ENCODE peak calls at places on chromosomes 5 and 9, in seven cellular contexts. N is iris pigment epithelial cell; J is GM06990; K is sigmoid colon; I is activated CD8-positive, alpha-beta memory T cell treated with anti-CD3 and anti-CD28 coated beads for 24 hours; F is endothelial cell; C is stimulated activated CD4-positive, alpha-beta T cell treated with anti-CD3 and anti-CD28 coated beads, Interleukin-15, amount 100 ng/mL, for 1 hour. Y is an unnamed sample.

GRCh38 chr9:136952354-136952855 is 332 bp downstream of the LCN12 start:
- DNase-seq in F (no peak), K (no peak), J (no peak), C (no peak), I (no peak), N (no peak), Y (no peak)

GRCh38 chr9:122261469-122261881 is 3.2 kb downstream of the RBM18 start:
- DNase-seq in N (peak), J (no peak), F (no peak), I (no peak), K (peak), C (no peak), Y (no peak)

GRCh38 chr5:134383980-134384697 is 12.8 kb downstream of the UBE2B start:
- DNase-seq in C (no peak), K (no peak), N (no peak), F (no peak), I (no peak), J (no peak), Y (no peak)

GRCh38 chr5:150122158-150122510 is 33.5 kb downstream of the PDGFRB start:
- DNase-seq in I (no peak), J (peak), N (no peak), F (no peak), C (no peak), K (no peak), Y (peak)

GRCh38 chr5:169650701-169651331 is 13.7 kb downstream of the DOCK2 start:
- DNase-seq in J (peak), K (no peak), N (peak), I (no peak), C (no peak), F (no peak), Y (peak)

GRCh38 chr9:37903581-37903830 is 421 bp downstream of the SLC25A51 start:
- DNase-seq in K (peak), I (no peak), J (no peak), F (peak), C (no peak), N (no peak), Y (peak)

GRCh38 chr5:141867651-141868050 is 10.6 kb downstream of the PCDH1 start:
- DNase-seq in N (no peak), C (no peak), J (no peak), I (no peak), F (no peak), K (no peak), Y (no peak)

GRCh38 chr5:150637245-150638052 is 3.0 kb upstream of the SYNPO start:
- DNase-seq in K (no peak), F (no peak), I (no peak), C (no peak), N (peak), J (no peak), Y (no peak)

GRCh38 chr5:135498662-135498995 is 37.1 kb downstream of the NEUROG1 start:
- DNase-seq in N (no peak), J (no peak), C (no peak), I (peak), F (no peak), K (no peak), Y (no peak)

GRCh38 chr5:56480305-56481146 is 247.4 kb upstream of the ANKRD55 start:
- DNase-seq in N (peak), C (no peak), F (peak), I (no peak), K (peak), J (peak), Y (no peak)

GRCh38 chr9:114834386-114834785 is 28.5 kb upstream of the TNFSF15 start:
- DNase-seq in K (no peak), F (no peak), N (no peak), I (no peak), C (no peak), J (no peak), Y (no peak)

GRCh38 chr5:133569347-133569746 is 43.0 kb downstream of the FSTL4 start:
- DNase-seq in N (peak), I (no peak), C (no peak), F (no peak), J (no peak), K (no peak), Y (no peak)

GRCh38 chr5:107670927-107671741 is at the start of gene EFNA5:
- DNase-seq in K (peak), C (no peak), N (peak), F (peak), J (peak), I (peak), Y (peak)

GRCh38 chr9:124654431-124654830 is 116.7 kb downstream of the NR6A1 start:
- DNase-seq in N (no peak), C (no peak), K (no peak), J (no peak), I (no peak), F (no peak), Y (no peak)

GRCh38 chr5:134236208-134236761 is 10.4 kb upstream of the PPP2CA start:
- DNase-seq in C (no peak), F (no peak), K (no peak), N (no peak), J (no peak), I (no peak), Y (no peak)

GRCh38 chr5:169081008-169081724 is 219.8 kb downstream of the SLIT3 start:
- DNase-seq in F (no peak), K (no peak), N (no peak), I (no peak), J (no peak), C (no peak), Y (no peak)

GRCh38 chr5:158115468-158115867 is 256.5 kb upstream of the CLINT1 start:
- DNase-seq in J (no peak), C (no peak), I (no peak), F (no peak), N (no peak), K (no peak), Y (no peak)

GRCh38 chr5:173890195-173890951 is 2.2 kb downstream of the CPEB4 start:
- DNase-seq in N (no peak), J (no peak), K (peak), F (peak), C (no peak), I (no peak), Y (no peak)

GRCh38 chr5:139243425-139243965 is 45.3 kb upstream of the SIL1 start:
- DNase-seq in I (no peak), C (no peak), N (peak), F (no peak), J (no peak), K (no peak), Y (no peak)

GRCh38 chr5:54159153-54159836 is 151.1 kb downstream of the ARL15 start:
- DNase-seq in N (peak), K (no peak), C (no peak), J (no peak), I (no peak), F (no peak), Y (no peak)

GRCh38 chr5:1431021-1431811 is 14.0 kb downstream of the SLC6A3 start:
- DNase-seq in N (no peak), J (no peak), K (peak), C (no peak), I (no peak), F (no peak), Y (no peak)

GRCh38 chr5:90645024-90645610 is 86.5 kb downstream of the ADGRV1 start:
- DNase-seq in J (no peak), C (no peak), I (no peak), N (peak), F (no peak), K (no peak), Y (no peak)

GRCh38 chr9:136658849-136659535 is 3.7 kb upstream of the EGFL7 start:
- DNase-seq in F (peak), K (no peak), N (no peak), I (no peak), C (no peak), J (no peak), Y (peak)

GRCh38 chr9:107504585-107505455 is 15.3 kb upstream of the KLF4 start:
- DNase-seq in J (no peak), N (peak), C (no peak), F (no peak), K (no peak), I (no peak), Y (no peak)

GRCh38 chr9:134205636-134206316 is 41.4 kb upstream of the RNU6ATAC start:
- DNase-seq in F (no peak), K (peak), J (no peak), C (no peak), I (no peak), N (no peak), Y (no peak)

GRCh38 chr5:73900566-73900965 is 274.6 kb downstream of the ARHGEF28 start:
- DNase-seq in C (no peak), J (no peak), I (no peak), F (no peak), N (no peak), K (no peak), Y (no peak)

GRCh38 chr9:33277484-33277883 is 12.6 kb downstream of the CHMP5 start:
- DNase-seq in I (no peak), N (no peak), C (no peak), K (no peak), J (no peak), F (no peak), Y (no peak)

GRCh38 chr5:24225051-24225450 is 419.7 kb downstream of the CDH10 start:
- DNase-seq in K (no peak), J (no peak), F (no peak), N (peak), C (no peak), I (no peak), Y (no peak)

GRCh38 chr5:102561894-102562760 is 63.3 kb upstream of the SLCO6A1 start:
- DNase-seq in J (no peak), K (no peak), F (peak), C (no peak), I (no peak), N (no peak), Y (peak)

GRCh38 chr9:94649100-94649855 is 10.0 kb upstream of the FBP1 start:
- DNase-seq in N (peak), K (no peak), F (no peak), C (no peak), I (no peak), J (no peak), Y (no peak)